ENCODE peak calls at places on chromosomes 4 and X, in four cellular contexts. One of them, this sample, is unnamed.

GRCh38 chr4:25401066-25401465 is 24.0 kb downstream of the ANAPC4 start:
- DNase-seq in ureter: no peak
- DNase-seq in stimulated activated CD4-positive, alpha-beta T cell treated with anti-CD3 and anti-CD28 coated beads, Interleukin-4, amount 100 ng/mL, for 4 hours: no peak
- DNase-seq in kidney tubule cell: peak
- DNase-seq in this sample: peak

GRCh38 chr4:132642196-132642817 is 506.8 kb upstream of the PCDH10 start:
- DNase-seq in ureter: no peak
- DNase-seq in stimulated activated CD4-positive, alpha-beta T cell treated with anti-CD3 and anti-CD28 coated beads, Interleukin-4, amount 100 ng/mL, for 4 hours: no peak
- DNase-seq in kidney tubule cell: peak
- DNase-seq in this sample: peak

GRCh38 chrX:20267924-20268701 is 1.4 kb upstream of the RPS6KA3 start:
- DNase-seq in ureter: peak
- DNase-seq in stimulated activated CD4-positive, alpha-beta T cell treated with anti-CD3 and anti-CD28 coated beads, Interleukin-4, amount 100 ng/mL, for 4 hours: no peak
- DNase-seq in kidney tubule cell: peak
- DNase-seq in this sample: no peak

GRCh38 chr4:128363966-128364365 is 76.4 kb upstream of the PGRMC2 start:
- DNase-seq in ureter: no peak
- DNase-seq in stimulated activated CD4-positive, alpha-beta T cell treated with anti-CD3 and anti-CD28 coated beads, Interleukin-4, amount 100 ng/mL, for 4 hours: no peak
- DNase-seq in kidney tubule cell: peak
- DNase-seq in this sample: no peak

GRCh38 chr4:52861171-52861873 is 795 bp upstream of the RASL11B start:
- DNase-seq in ureter: no peak
- DNase-seq in stimulated activated CD4-positive, alpha-beta T cell treated with anti-CD3 and anti-CD28 coated beads, Interleukin-4, amount 100 ng/mL, for 4 hours: no peak
- DNase-seq in kidney tubule cell: no peak
- DNase-seq in this sample: no peak

GRCh38 chr4:185202984-185203379 is 818 bp downstream of the CFAP97 start:
- DNase-seq in ureter: no peak
- DNase-seq in stimulated activated CD4-positive, alpha-beta T cell treated with anti-CD3 and anti-CD28 coated beads, Interleukin-4, amount 100 ng/mL, for 4 hours: no peak
- DNase-seq in kidney tubule cell: no peak
- DNase-seq in this sample: no peak

GRCh38 chr4:144732584-144733130 is 86.7 kb downstream of the HHIP start:
- DNase-seq in ureter: no peak
- DNase-seq in stimulated activated CD4-positive, alpha-beta T cell treated with anti-CD3 and anti-CD28 coated beads, Interleukin-4, amount 100 ng/mL, for 4 hours: no peak
- DNase-seq in kidney tubule cell: peak
- DNase-seq in this sample: peak

GRCh38 chr4:173046818-173047217 is 121.8 kb upstream of the GALNT7 start:
- DNase-seq in ureter: no peak
- DNase-seq in stimulated activated CD4-positive, alpha-beta T cell treated with anti-CD3 and anti-CD28 coated beads, Interleukin-4, amount 100 ng/mL, for 4 hours: no peak
- DNase-seq in kidney tubule cell: peak
- DNase-seq in this sample: no peak

GRCh38 chrX:64205735-64206491 is 405 bp upstream of the AMER1 start:
- DNase-seq in ureter: peak
- DNase-seq in stimulated activated CD4-positive, alpha-beta T cell treated with anti-CD3 and anti-CD28 coated beads, Interleukin-4, amount 100 ng/mL, for 4 hours: peak
- DNase-seq in kidney tubule cell: peak
- DNase-seq in this sample: peak

GRCh38 chrX:141314441-141314840 is 72.1 kb upstream of the SPANXC start:
- DNase-seq in ureter: no peak
- DNase-seq in stimulated activated CD4-positive, alpha-beta T cell treated with anti-CD3 and anti-CD28 coated beads, Interleukin-4, amount 100 ng/mL, for 4 hours: no peak
- DNase-seq in kidney tubule cell: no peak
- DNase-seq in this sample: no peak

GRCh38 chrX:53211391-53211978 is 13.5 kb downstream of the KDM5C start:
- DNase-seq in ureter: no peak
- DNase-seq in stimulated activated CD4-positive, alpha-beta T cell treated with anti-CD3 and anti-CD28 coated beads, Interleukin-4, amount 100 ng/mL, for 4 hours: no peak
- DNase-seq in kidney tubule cell: peak
- DNase-seq in this sample: peak

GRCh38 chrX:25130619-25131018 is 114.9 kb upstream of the ARX start:
- DNase-seq in ureter: no peak
- DNase-seq in stimulated activated CD4-positive, alpha-beta T cell treated with anti-CD3 and anti-CD28 coated beads, Interleukin-4, amount 100 ng/mL, for 4 hours: no peak
- DNase-seq in kidney tubule cell: no peak
- DNase-seq in this sample: no peak

This sample was measured in mammary epithelial cell.